ENCODE peak calls at places on chromosomes 16 and 17, in five cellular contexts. One of them, this sample, is unnamed.

GRCh38 chr16:53849585-53849984 is 145.6 kb downstream of the FTO start:
- DNase-seq in activated effector memory CD4-positive, alpha-beta T cell treated with Interleukin-2 at 50 U/mL for 16 hours: no peak
- DNase-seq in activated naive CD8-positive, alpha-beta T cell treated with anti-CD3 and anti-CD28 coated beads for 36 hours: no peak
- DNase-seq in Calu3: no peak
- DNase-seq in EH: no peak
- DNase-seq in this sample: no peak

GRCh38 chr16:29972992-29973383 is 680 bp upstream of the TAOK2 start:
- DNase-seq in activated naive CD8-positive, alpha-beta T cell treated with anti-CD3 and anti-CD28 coated beads for 36 hours: no peak
- DNase-seq in Calu3: no peak
- DNase-seq in EH: no peak
- DNase-seq in activated effector memory CD4-positive, alpha-beta T cell treated with Interleukin-2 at 50 U/mL for 16 hours: no peak
- DNase-seq in this sample: no peak

GRCh38 chr17:7351665-7352558 is at the start of gene KCTD11:
- DNase-seq in Calu3: peak; percentile 94
- DNase-seq in activated effector memory CD4-positive, alpha-beta T cell treated with Interleukin-2 at 50 U/mL for 16 hours: peak; percentile 65
- DNase-seq in activated naive CD8-positive, alpha-beta T cell treated with anti-CD3 and anti-CD28 coated beads for 36 hours: peak; percentile 85
- DNase-seq in EH: peak; percentile 94
- DNase-seq in this sample: peak; percentile 82

GRCh38 chr16:56409195-56409594 is 16.1 kb downstream of the AMFR start:
- DNase-seq in activated naive CD8-positive, alpha-beta T cell treated with anti-CD3 and anti-CD28 coated beads for 36 hours: no peak
- DNase-seq in Calu3: peak; percentile 66
- DNase-seq in EH: peak; percentile 44
- DNase-seq in activated effector memory CD4-positive, alpha-beta T cell treated with Interleukin-2 at 50 U/mL for 16 hours: no peak
- DNase-seq in this sample: peak; percentile 46

GRCh38 chr17:8859029-8859803 is 8.3 kb downstream of the PIK3R6 start:
- DNase-seq in EH: peak; percentile 90
- DNase-seq in activated naive CD8-positive, alpha-beta T cell treated with anti-CD3 and anti-CD28 coated beads for 36 hours: no peak
- DNase-seq in activated effector memory CD4-positive, alpha-beta T cell treated with Interleukin-2 at 50 U/mL for 16 hours: no peak
- DNase-seq in Calu3: no peak
- DNase-seq in this sample: no peak

GRCh38 chr16:1181715-1182671 is 29.1 kb downstream of the CACNA1H start:
- DNase-seq in Calu3: peak; percentile 72
- DNase-seq in activated effector memory CD4-positive, alpha-beta T cell treated with Interleukin-2 at 50 U/mL for 16 hours: no peak
- DNase-seq in EH: peak; percentile 89
- DNase-seq in activated naive CD8-positive, alpha-beta T cell treated with anti-CD3 and anti-CD28 coated beads for 36 hours: no peak
- DNase-seq in this sample: peak; percentile 92

GRCh38 chr17:45690876-45691275 is 93.2 kb upstream of the CRHR1 start:
- DNase-seq in EH: no peak
- DNase-seq in Calu3: no peak
- DNase-seq in activated effector memory CD4-positive, alpha-beta T cell treated with Interleukin-2 at 50 U/mL for 16 hours: no peak
- DNase-seq in activated naive CD8-positive, alpha-beta T cell treated with anti-CD3 and anti-CD28 coated beads for 36 hours: no peak
- DNase-seq in this sample: no peak

GRCh38 chr17:8289103-8289397 is 580 bp downstream of the RANGRF start:
- DNase-seq in Calu3: no peak
- DNase-seq in EH: no peak
- DNase-seq in activated naive CD8-positive, alpha-beta T cell treated with anti-CD3 and anti-CD28 coated beads for 36 hours: no peak
- DNase-seq in activated effector memory CD4-positive, alpha-beta T cell treated with Interleukin-2 at 50 U/mL for 16 hours: no peak
- DNase-seq in this sample: no peak

GRCh38 chr17:75524971-75525805 is at the start of gene LLGL2:
- DNase-seq in EH: peak; percentile 72
- DNase-seq in activated naive CD8-positive, alpha-beta T cell treated with anti-CD3 and anti-CD28 coated beads for 36 hours: peak; percentile 88
- DNase-seq in Calu3: peak; percentile 96
- DNase-seq in activated effector memory CD4-positive, alpha-beta T cell treated with Interleukin-2 at 50 U/mL for 16 hours: peak; percentile 85
- DNase-seq in this sample: peak; percentile 42

GRCh38 chr16:89106533-89107208 is 13.0 kb downstream of the ACSF3 start:
- DNase-seq in EH: no peak
- DNase-seq in activated effector memory CD4-positive, alpha-beta T cell treated with Interleukin-2 at 50 U/mL for 16 hours: no peak
- DNase-seq in Calu3: no peak
- DNase-seq in activated naive CD8-positive, alpha-beta T cell treated with anti-CD3 and anti-CD28 coated beads for 36 hours: no peak
- DNase-seq in this sample: no peak

GRCh38 chr16:27313422-27314160 is at the start of gene IL4R:
- DNase-seq in Calu3: peak; percentile 82
- DNase-seq in EH: peak; percentile 83
- DNase-seq in activated effector memory CD4-positive, alpha-beta T cell treated with Interleukin-2 at 50 U/mL for 16 hours: peak; percentile 55
- DNase-seq in activated naive CD8-positive, alpha-beta T cell treated with anti-CD3 and anti-CD28 coated beads for 36 hours: peak; percentile 87
- DNase-seq in this sample: peak; percentile 71

GRCh38 chr17:83078378-83079339 is 750 bp upstream of the METRNL start:
- DNase-seq in activated naive CD8-positive, alpha-beta T cell treated with anti-CD3 and anti-CD28 coated beads for 36 hours: peak; percentile 25
- DNase-seq in EH: no peak
- DNase-seq in Calu3: no peak
- DNase-seq in activated effector memory CD4-positive, alpha-beta T cell treated with Interleukin-2 at 50 U/mL for 16 hours: no peak
- DNase-seq in this sample: no peak

GRCh38 chr16:70746708-70747424 is 54.1 kb downstream of the VAC14 start:
- DNase-seq in Calu3: peak; percentile 94
- DNase-seq in activated naive CD8-positive, alpha-beta T cell treated with anti-CD3 and anti-CD28 coated beads for 36 hours: peak; percentile 44
- DNase-seq in activated effector memory CD4-positive, alpha-beta T cell treated with Interleukin-2 at 50 U/mL for 16 hours: no peak
- DNase-seq in EH: peak; percentile 93
- DNase-seq in this sample: peak; percentile 92

GRCh38 chr16:23975293-23975692 is 139.5 kb downstream of the PRKCB start:
- DNase-seq in activated effector memory CD4-positive, alpha-beta T cell treated with Interleukin-2 at 50 U/mL for 16 hours: no peak
- DNase-seq in activated naive CD8-positive, alpha-beta T cell treated with anti-CD3 and anti-CD28 coated beads for 36 hours: no peak
- DNase-seq in Calu3: no peak
- DNase-seq in EH: no peak
- DNase-seq in this sample: no peak

GRCh38 chr16:85310868-85311585 is 198.8 kb upstream of the CIBAR2 start:
- DNase-seq in activated effector memory CD4-positive, alpha-beta T cell treated with Interleukin-2 at 50 U/mL for 16 hours: peak; percentile 19
- DNase-seq in Calu3: no peak
- DNase-seq in EH: no peak
- DNase-seq in activated naive CD8-positive, alpha-beta T cell treated with anti-CD3 and anti-CD28 coated beads for 36 hours: peak; percentile 49
- DNase-seq in this sample: no peak

GRCh38 chr16:26263406-26263805 is 571.6 kb downstream of the HS3ST4 start:
- DNase-seq in EH: no peak
- DNase-seq in activated naive CD8-positive, alpha-beta T cell treated with anti-CD3 and anti-CD28 coated beads for 36 hours: no peak
- DNase-seq in activated effector memory CD4-positive, alpha-beta T cell treated with Interleukin-2 at 50 U/mL for 16 hours: no peak
- DNase-seq in Calu3: no peak
- DNase-seq in this sample: no peak

GRCh38 chr17:79042421-79043190 is 18.6 kb downstream of the C1QTNF1 start:
- DNase-seq in activated effector memory CD4-positive, alpha-beta T cell treated with Interleukin-2 at 50 U/mL for 16 hours: peak; percentile 52
- DNase-seq in Calu3: peak; percentile 86
- DNase-seq in EH: peak; percentile 60
- DNase-seq in activated naive CD8-positive, alpha-beta T cell treated with anti-CD3 and anti-CD28 coated beads for 36 hours: peak; percentile 58
- DNase-seq in this sample: peak; percentile 62

GRCh38 chr17:75325348-75325747 is 36.1 kb upstream of the SLC25A19 start:
- DNase-seq in Calu3: no peak
- DNase-seq in EH: no peak
- DNase-seq in activated effector memory CD4-positive, alpha-beta T cell treated with Interleukin-2 at 50 U/mL for 16 hours: no peak
- DNase-seq in activated naive CD8-positive, alpha-beta T cell treated with anti-CD3 and anti-CD28 coated beads for 36 hours: no peak
- DNase-seq in this sample: no peak

GRCh38 chr17:57051886-57052342 is 33.1 kb upstream of the AKAP1 start:
- DNase-seq in EH: no peak
- DNase-seq in Calu3: no peak
- DNase-seq in activated naive CD8-positive, alpha-beta T cell treated with anti-CD3 and anti-CD28 coated beads for 36 hours: no peak
- DNase-seq in activated effector memory CD4-positive, alpha-beta T cell treated with Interleukin-2 at 50 U/mL for 16 hours: no peak
- DNase-seq in this sample: no peak

GRCh38 chr17:40341808-40342574 is 22.5 kb downstream of the GJD3 start:
- DNase-seq in EH: peak; percentile 72
- DNase-seq in activated effector memory CD4-positive, alpha-beta T cell treated with Interleukin-2 at 50 U/mL for 16 hours: no peak
- DNase-seq in activated naive CD8-positive, alpha-beta T cell treated with anti-CD3 and anti-CD28 coated beads for 36 hours: no peak
- DNase-seq in Calu3: peak; percentile 100
- DNase-seq in this sample: peak; percentile 70

GRCh38 chr16:30527635-30528178 is 1.3 kb upstream of the ZNF768 start:
- DNase-seq in Calu3: no peak
- DNase-seq in activated naive CD8-positive, alpha-beta T cell treated with anti-CD3 and anti-CD28 coated beads for 36 hours: no peak
- DNase-seq in EH: peak; percentile 39
- DNase-seq in activated effector memory CD4-positive, alpha-beta T cell treated with Interleukin-2 at 50 U/mL for 16 hours: no peak
- DNase-seq in this sample: no peak

GRCh38 chr17:73311781-73312641 is at the start of gene CDC42EP4:
- DNase-seq in activated naive CD8-positive, alpha-beta T cell treated with anti-CD3 and anti-CD28 coated beads for 36 hours: peak; percentile 87
- DNase-seq in EH: peak; percentile 95
- DNase-seq in Calu3: peak; percentile 97
- DNase-seq in activated effector memory CD4-positive, alpha-beta T cell treated with Interleukin-2 at 50 U/mL for 16 hours: peak; percentile 79
- DNase-seq in this sample: peak; percentile 91

GRCh38 chr17:39661044-39661406 is 4.1 kb upstream of the TCAP start:
- DNase-seq in EH: no peak
- DNase-seq in activated naive CD8-positive, alpha-beta T cell treated with anti-CD3 and anti-CD28 coated beads for 36 hours: no peak
- DNase-seq in activated effector memory CD4-positive, alpha-beta T cell treated with Interleukin-2 at 50 U/mL for 16 hours: no peak
- DNase-seq in Calu3: peak; percentile 86
- DNase-seq in this sample: no peak

GRCh38 chr17:81833160-81833920 is at the start of gene MCRIP1:
- DNase-seq in activated effector memory CD4-positive, alpha-beta T cell treated with Interleukin-2 at 50 U/mL for 16 hours: peak; percentile 90
- DNase-seq in EH: peak; percentile 93
- DNase-seq in Calu3: peak; percentile 98
- DNase-seq in activated naive CD8-positive, alpha-beta T cell treated with anti-CD3 and anti-CD28 coated beads for 36 hours: peak; percentile 99
- DNase-seq in this sample: peak; percentile 92

GRCh38 chr16:56013962-56014552 is 138.9 kb upstream of the CES5A start:
- DNase-seq in activated effector memory CD4-positive, alpha-beta T cell treated with Interleukin-2 at 50 U/mL for 16 hours: peak; percentile 15
- DNase-seq in EH: peak; percentile 46
- DNase-seq in Calu3: peak; percentile 51
- DNase-seq in activated naive CD8-positive, alpha-beta T cell treated with anti-CD3 and anti-CD28 coated beads for 36 hours: peak; percentile 23
- DNase-seq in this sample: peak; percentile 0

GRCh38 chr16:81483970-81484595 is 39.5 kb downstream of the CMIP start:
- DNase-seq in activated effector memory CD4-positive, alpha-beta T cell treated with Interleukin-2 at 50 U/mL for 16 hours: no peak
- DNase-seq in EH: no peak
- DNase-seq in Calu3: no peak
- DNase-seq in activated naive CD8-positive, alpha-beta T cell treated with anti-CD3 and anti-CD28 coated beads for 36 hours: no peak
- DNase-seq in this sample: no peak

GRCh38 chr16:13936596-13937081 is 16.7 kb downstream of the ERCC4 start:
- DNase-seq in Calu3: no peak
- DNase-seq in activated naive CD8-positive, alpha-beta T cell treated with anti-CD3 and anti-CD28 coated beads for 36 hours: no peak
- DNase-seq in EH: peak; percentile 78
- DNase-seq in activated effector memory CD4-positive, alpha-beta T cell treated with Interleukin-2 at 50 U/mL for 16 hours: no peak
- DNase-seq in this sample: peak; percentile 56

GRCh38 chr17:56350592-56350991 is 197.3 kb downstream of the ANKFN1 start:
- DNase-seq in activated naive CD8-positive, alpha-beta T cell treated with anti-CD3 and anti-CD28 coated beads for 36 hours: no peak
- DNase-seq in activated effector memory CD4-positive, alpha-beta T cell treated with Interleukin-2 at 50 U/mL for 16 hours: no peak
- DNase-seq in Calu3: no peak
- DNase-seq in EH: no peak
- DNase-seq in this sample: no peak

GRCh38 chr17:67520916-67521772 is 144.1 kb downstream of the PITPNC1 start:
- DNase-seq in Calu3: no peak
- DNase-seq in EH: no peak
- DNase-seq in activated naive CD8-positive, alpha-beta T cell treated with anti-CD3 and anti-CD28 coated beads for 36 hours: no peak
- DNase-seq in activated effector memory CD4-positive, alpha-beta T cell treated with Interleukin-2 at 50 U/mL for 16 hours: no peak
- DNase-seq in this sample: peak; percentile 49

GRCh38 chr17:4161179-4161559 is 18.2 kb downstream of the CYB5D2 start:
- DNase-seq in Calu3: peak; percentile 35
- DNase-seq in activated naive CD8-positive, alpha-beta T cell treated with anti-CD3 and anti-CD28 coated beads for 36 hours: no peak
- DNase-seq in EH: peak; percentile 94
- DNase-seq in activated effector memory CD4-positive, alpha-beta T cell treated with Interleukin-2 at 50 U/mL for 16 hours: no peak
- DNase-seq in this sample: peak; percentile 78